ENCODE peak calls at places on chromosomes 6 and 20, in seven cellular contexts. I, E, P, Y, F, R and J are unnamed samples.

GRCh38 chr6:37501632-37502466 is 2.2 kb upstream of the CCDC167 start:
- DNase-seq in P (no peak), R (no peak), F (no peak), I (no peak), E (no peak), Y (no peak), J (peak)

GRCh38 chr6:88730602-88731001 is 232.8 kb downstream of the RNGTT start:
- DNase-seq in I (no peak), Y (no peak), P (no peak), F (no peak), E (no peak), R (no peak), J (no peak)

GRCh38 chr20:41178495-41178894 is 41.2 kb downstream of the PLCG1 start:
- DNase-seq in R (no peak), E (no peak), Y (no peak), F (no peak), P (no peak), I (no peak), J (no peak)

GRCh38 chr6:87277123-87277522 is 45.3 kb upstream of the SMIM8 start:
- DNase-seq in R (no peak), E (no peak), P (peak), F (no peak), Y (no peak), I (no peak), J (no peak)

GRCh38 chr6:169921853-169922779 is 170.7 kb downstream of the ERMARD start:
- DNase-seq in Y (no peak), P (no peak), F (no peak), R (no peak), I (no peak), E (no peak), J (no peak)

GRCh38 chr20:31260326-31260932 is 3.0 kb downstream of the DEFB115 start:
- DNase-seq in Y (no peak), R (no peak), F (no peak), E (no peak), P (no peak), I (no peak), J (no peak)

GRCh38 chr6:166955121-166955864 is 1.1 kb downstream of the RNASET2 start:
- DNase-seq in Y (no peak), I (peak), F (no peak), E (peak), R (peak), P (peak), J (no peak)

GRCh38 chr6:131182991-131183425 is 47.7 kb downstream of the AKAP7 start:
- DNase-seq in P (peak), I (no peak), F (no peak), E (no peak), R (peak), Y (no peak), J (no peak)

GRCh38 chr6:131172237-131172636 is 37.0 kb downstream of the AKAP7 start:
- DNase-seq in R (no peak), Y (no peak), E (no peak), F (no peak), P (no peak), I (no peak), J (no peak)

GRCh38 chr6:1406306-1407058 is 17.1 kb downstream of the FOXF2 start:
- DNase-seq in E (peak), R (no peak), F (no peak), Y (no peak), I (no peak), P (no peak), J (no peak)

GRCh38 chr6:71346034-71346680 is 57.5 kb downstream of the OGFRL1 start:
- DNase-seq in I (no peak), R (no peak), F (no peak), E (no peak), Y (no peak), P (no peak), J (no peak)

GRCh38 chr6:71349395-71349794 is 60.8 kb downstream of the OGFRL1 start:
- DNase-seq in Y (no peak), I (no peak), P (peak), F (no peak), R (no peak), E (no peak), J (no peak)

GRCh38 chr6:71347119-71347518 is 58.5 kb downstream of the OGFRL1 start:
- DNase-seq in E (no peak), Y (no peak), P (no peak), I (no peak), F (no peak), R (no peak), J (no peak)

GRCh38 chr6:71349976-71350615 is 61.5 kb downstream of the OGFRL1 start:
- DNase-seq in P (no peak), F (peak), Y (no peak), E (no peak), I (no peak), R (no peak), J (no peak)

GRCh38 chr6:71345505-71345904 is 56.9 kb downstream of the OGFRL1 start:
- DNase-seq in F (no peak), E (no peak), R (no peak), P (no peak), I (no peak), Y (no peak), J (no peak)
- TF ChIP-seq CTCF in F (no peak), E (no peak), R (no peak), P (no peak), I (no peak), Y (no peak), J (no peak)

GRCh38 chr6:32149932-32150920 is 1.5 kb downstream of the PRRT1 start:
- DNase-seq in F (no peak), I (no peak), R (no peak), Y (no peak), P (no peak), E (no peak), J (no peak)
- TF ChIP-seq CTCF in F (no peak), I (no peak), R (no peak), Y (no peak), P (no peak), E (no peak), J (no peak)

GRCh38 chr20:63707558-63708300 is at the start of the genes ARFRP1 and ZGPAT:
- DNase-seq in F (peak), I (peak), P (peak), R (peak), E (peak), Y (peak), J (peak)
- TF ChIP-seq CTCF in F (no peak), I (no peak), P (no peak), R (no peak), E (no peak), Y (no peak), J (no peak)

GRCh38 chr6:81241717-81242116 is 510.8 kb downstream of the TENT5A start:
- DNase-seq in I (no peak), E (no peak), Y (no peak), F (no peak), R (no peak), P (peak), J (no peak)
- TF ChIP-seq CTCF in I (no peak), E (peak), Y (peak), F (peak), R (peak), P (peak), J (no peak)

DNA sequence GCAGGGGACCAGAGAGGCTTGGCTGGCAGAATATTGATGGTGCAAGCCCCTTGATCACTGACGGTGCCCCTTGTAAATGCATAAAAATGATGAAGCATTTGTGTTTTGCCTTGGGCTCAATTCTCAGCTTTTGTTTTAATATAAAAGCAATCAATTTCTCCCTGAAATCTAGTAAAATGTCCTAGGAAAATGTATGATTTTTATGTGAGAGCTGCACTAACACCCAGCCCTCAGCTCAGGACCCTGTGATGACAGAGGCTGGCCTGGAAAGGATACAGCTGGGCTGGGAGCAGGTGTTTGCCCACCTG is 84.7 kb upstream of the PHACTR3 start:
- DNase-seq in P (no peak), I (no peak), E (no peak), F (no peak), Y (no peak), R (no peak), J (no peak)
- TF ChIP-seq CTCF in P (no peak), I (no peak), E (no peak), F (no peak), Y (peak), R (peak), J (peak)

GRCh38 chr6:25490018-25490865 is 161.8 kb upstream of the SCGN start:
- DNase-seq in E (peak), R (peak), F (peak), Y (peak), I (peak), P (peak), J (peak)
- TF ChIP-seq CTCF in E (peak), R (peak), F (peak), Y (peak), I (no peak), P (peak), J (peak)

GRCh38 chr20:57241592-57241991 is 24.8 kb downstream of the BMP7 start:
- DNase-seq in R (no peak), P (no peak), E (no peak), Y (no peak), F (no peak), I (no peak), J (no peak)

GRCh38 chr20:57242414-57242813 is 24.0 kb downstream of the BMP7 start:
- DNase-seq in F (no peak), P (no peak), E (no peak), Y (no peak), I (no peak), R (no peak), J (no peak)

GRCh38 chr20:57244627-57245214 is 21.7 kb downstream of the BMP7 start:
- DNase-seq in F (no peak), P (no peak), Y (no peak), R (no peak), I (no peak), E (no peak), J (no peak)

GRCh38 chr20:57244221-57244585 is 22.2 kb downstream of the BMP7 start:
- DNase-seq in E (no peak), R (no peak), I (no peak), P (no peak), F (no peak), Y (no peak), J (no peak)

GRCh38 chr20:57243480-57244220 is 22.8 kb downstream of the BMP7 start:
- DNase-seq in F (no peak), R (no peak), P (no peak), Y (no peak), I (no peak), E (no peak), J (no peak)
- TF ChIP-seq CTCF in F (no peak), R (no peak), P (no peak), Y (no peak), I (no peak), E (no peak), J (no peak)

DNA sequence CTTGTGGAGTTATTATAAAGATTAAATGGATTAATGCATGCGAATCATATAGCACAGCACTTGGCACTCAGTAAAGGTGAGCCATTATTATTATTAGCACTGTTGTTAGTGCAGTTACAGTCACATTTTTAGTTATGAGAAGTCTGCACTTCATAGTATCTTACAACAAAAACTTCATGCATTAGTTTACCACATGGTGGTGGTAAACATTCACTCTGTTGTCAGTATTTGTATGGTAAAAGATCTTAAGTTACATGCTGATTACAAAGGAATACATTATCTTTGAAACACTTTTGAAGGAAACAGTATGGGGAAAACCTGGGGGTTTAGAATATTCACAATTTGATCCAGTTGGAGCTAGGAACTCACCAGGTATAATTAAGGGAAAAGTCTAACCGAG is 20.8 kb downstream of the TMEM14A start:
- DNase-seq in E (no peak), F (no peak), P (no peak), Y (no peak), I (no peak), R (no peak), J (no peak)
- TF ChIP-seq CTCF in E (no peak), F (no peak), P (no peak), Y (no peak), I (no peak), R (no peak), J (no peak)

GRCh38 chr20:34309691-34310090 is 6.5 kb upstream of the AHCY start:
- DNase-seq in P (no peak), I (no peak), R (no peak), Y (no peak), F (no peak), E (no peak), J (no peak)

GRCh38 chr20:34312544-34313217 is 9.5 kb upstream of the AHCY start:
- DNase-seq in R (peak), P (peak), E (peak), Y (peak), F (peak), I (peak), J (peak)

GRCh38 chr20:34310481-34311117 is 7.4 kb upstream of the AHCY start:
- DNase-seq in F (no peak), Y (no peak), P (no peak), R (no peak), I (no peak), E (no peak), J (no peak)

GRCh38 chr20:34312024-34312460 is 8.9 kb upstream of the AHCY start:
- DNase-seq in E (no peak), R (no peak), Y (no peak), F (no peak), I (no peak), P (no peak), J (no peak)

GRCh38 chr20:34311118-34312023 is 8.2 kb upstream of the AHCY start:
- DNase-seq in F (no peak), R (peak), E (no peak), Y (peak), P (peak), I (no peak), J (no peak)
- TF ChIP-seq CTCF in F (peak), R (no peak), E (no peak), Y (peak), P (peak), I (no peak), J (no peak)

DNA sequence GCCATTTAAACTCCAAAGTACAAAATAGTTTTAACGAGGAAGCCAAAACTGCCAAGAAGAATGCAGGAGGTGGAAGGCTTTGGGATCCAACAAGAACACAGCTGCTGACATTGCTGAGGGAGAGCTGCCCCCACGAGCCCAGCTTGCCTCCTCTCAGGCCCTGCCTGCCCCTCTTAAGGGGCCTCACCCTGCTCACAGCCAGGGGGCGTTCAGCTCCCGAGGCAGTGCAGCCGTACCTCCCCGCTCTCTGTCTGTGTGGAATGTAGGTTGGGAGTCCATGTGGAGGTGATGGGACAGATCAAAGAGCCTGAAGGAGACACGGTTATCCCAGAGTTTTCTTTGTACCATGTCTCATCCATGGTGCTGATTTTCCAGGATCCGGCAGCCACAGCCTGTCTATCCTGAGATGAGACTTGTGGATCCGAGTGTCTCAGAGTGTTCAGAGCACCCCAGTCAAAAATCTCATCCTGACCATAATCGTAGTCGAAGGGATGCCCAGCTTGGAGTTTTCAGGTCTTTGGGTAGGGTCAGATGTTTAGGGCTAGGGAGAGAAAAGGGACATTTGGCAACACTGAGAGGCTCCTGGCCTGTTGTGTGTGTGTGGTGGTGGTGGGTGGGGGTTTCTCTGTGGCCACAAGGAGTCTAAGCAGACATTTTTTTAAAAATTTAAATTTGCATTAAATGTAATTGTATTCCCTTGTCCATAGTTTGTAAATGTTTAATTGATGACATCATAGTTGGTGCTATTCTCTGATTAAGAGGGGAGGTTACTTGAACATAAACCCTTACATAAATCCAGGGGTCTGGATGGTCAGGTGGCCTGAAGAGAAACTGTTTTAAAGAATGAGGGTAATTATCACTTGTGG is 111.4 kb upstream of the CLDN20 start:
- DNase-seq in F (no peak), P (no peak), R (peak), I (no peak), E (no peak), Y (no peak), J (no peak)
- TF ChIP-seq CTCF in F (no peak), P (peak), R (no peak), I (no peak), E (no peak), Y (peak), J (no peak)